ENCODE peak calls at places on chromosomes 2 and 18, in five cellular contexts. W, J, N, Y and A are unnamed samples.

GRCh38 chr2:148936857-148937450 is 61.9 kb downstream of the KIF5C start:
- DNase-seq in W (no peak), N (no peak), J (no peak), Y (no peak), A (no peak)

GRCh38 chr2:176137249-176137573 is 7.7 kb downstream of the HOXD8 start:
- DNase-seq in W (no peak), N (no peak), Y (no peak), J (no peak), A (no peak)

GRCh38 chr2:74425523-74425922 is 4.0 kb downstream of the WDR54 start:
- DNase-seq in W (no peak), N (peak), J (no peak), Y (no peak), A (no peak)

GRCh38 chr2:202720226-202720625 is 85.5 kb downstream of the FAM117B start:
- DNase-seq in Y (no peak), N (no peak), J (no peak), W (no peak), A (no peak)

GRCh38 chr18:41370740-41371623 is 584.1 kb upstream of the PIK3C3 start:
- DNase-seq in J (no peak), W (no peak), Y (no peak), N (no peak), A (no peak)

GRCh38 chr2:149826471-149827125 is 239.0 kb upstream of the MMADHC start:
- DNase-seq in Y (no peak), J (no peak), N (no peak), W (no peak), A (no peak)

GRCh38 chr2:240235149-240235803 is 94.8 kb upstream of the OTOS start:
- DNase-seq in Y (no peak), N (no peak), J (no peak), W (no peak), A (no peak)

GRCh38 chr18:79245517-79246001 is 150.2 kb upstream of the NFATC1 start:
- DNase-seq in J (peak), Y (no peak), W (no peak), N (no peak), A (no peak)

GRCh38 chr2:25417715-25418369 is 76.1 kb upstream of the DNMT3A start:
- DNase-seq in W (peak), Y (no peak), N (no peak), J (peak), A (peak)

GRCh38 chr2:10688921-10689807 is 611 bp downstream of the NOL10 start:
- DNase-seq in W (peak), Y (no peak), N (no peak), J (no peak), A (no peak)

GRCh38 chr2:46298522-46299351 is 1.5 kb downstream of the EPAS1 start:
- DNase-seq in N (no peak), J (no peak), Y (no peak), W (peak), A (no peak)

GRCh38 chr2:76491503-76491902 is 780.8 kb upstream of the GCFC2 start:
- DNase-seq in J (no peak), W (no peak), Y (no peak), N (no peak), A (no peak)

GRCh38 chr2:100878000-100878786 is 58.3 kb downstream of the NPAS2 start:
- DNase-seq in W (no peak), N (no peak), J (no peak), Y (no peak), A (no peak)

GRCh38 chr2:101754613-101755012 is 57.1 kb downstream of the MAP4K4 start:
- DNase-seq in Y (no peak), J (no peak), N (no peak), W (no peak), A (no peak)

GRCh38 chr2:226995625-226996041 is 159.8 kb downstream of the RHBDD1 start:
- DNase-seq in W (no peak), N (no peak), J (peak), Y (no peak), A (no peak)

GRCh38 chr2:226994775-226995174 is 158.9 kb downstream of the RHBDD1 start:
- DNase-seq in J (peak), N (peak), W (no peak), Y (no peak), A (no peak)

GRCh38 chr2:226991663-226992062 is 155.8 kb downstream of the RHBDD1 start:
- DNase-seq in Y (no peak), N (no peak), W (no peak), J (no peak), A (no peak)

GRCh38 chr2:226993171-226993570 is 157.3 kb downstream of the RHBDD1 start:
- DNase-seq in J (no peak), W (no peak), Y (no peak), N (no peak), A (no peak)
- TF ChIP-seq SRF in J (no peak), W (no peak), Y (no peak), N (no peak), A (no peak)

DNA sequence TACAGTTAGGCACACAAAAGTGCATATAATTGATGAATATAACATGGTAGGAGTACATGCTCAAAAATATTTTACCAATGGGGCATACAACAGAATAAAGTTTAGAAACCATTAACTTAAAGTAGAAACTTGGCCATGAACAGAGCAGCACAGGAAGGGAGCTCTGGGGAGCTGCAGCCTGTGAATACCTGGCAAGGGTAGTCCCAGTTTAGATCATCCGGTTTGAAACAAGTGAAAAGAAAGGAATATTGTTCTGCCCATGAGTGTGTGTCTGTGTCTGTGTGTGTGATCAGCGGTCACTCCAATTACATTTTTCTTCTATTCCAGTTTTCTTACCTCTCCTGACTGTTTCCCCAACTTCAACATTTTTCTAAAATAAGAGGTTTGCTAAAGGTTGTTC is 233.0 kb downstream of the ALK start:
- DNase-seq in W (no peak), Y (no peak), J (no peak), N (no peak), A (no peak)
- TF ChIP-seq SRF in W (no peak), Y (no peak), J (no peak), N (no peak), A (no peak)

DNA sequence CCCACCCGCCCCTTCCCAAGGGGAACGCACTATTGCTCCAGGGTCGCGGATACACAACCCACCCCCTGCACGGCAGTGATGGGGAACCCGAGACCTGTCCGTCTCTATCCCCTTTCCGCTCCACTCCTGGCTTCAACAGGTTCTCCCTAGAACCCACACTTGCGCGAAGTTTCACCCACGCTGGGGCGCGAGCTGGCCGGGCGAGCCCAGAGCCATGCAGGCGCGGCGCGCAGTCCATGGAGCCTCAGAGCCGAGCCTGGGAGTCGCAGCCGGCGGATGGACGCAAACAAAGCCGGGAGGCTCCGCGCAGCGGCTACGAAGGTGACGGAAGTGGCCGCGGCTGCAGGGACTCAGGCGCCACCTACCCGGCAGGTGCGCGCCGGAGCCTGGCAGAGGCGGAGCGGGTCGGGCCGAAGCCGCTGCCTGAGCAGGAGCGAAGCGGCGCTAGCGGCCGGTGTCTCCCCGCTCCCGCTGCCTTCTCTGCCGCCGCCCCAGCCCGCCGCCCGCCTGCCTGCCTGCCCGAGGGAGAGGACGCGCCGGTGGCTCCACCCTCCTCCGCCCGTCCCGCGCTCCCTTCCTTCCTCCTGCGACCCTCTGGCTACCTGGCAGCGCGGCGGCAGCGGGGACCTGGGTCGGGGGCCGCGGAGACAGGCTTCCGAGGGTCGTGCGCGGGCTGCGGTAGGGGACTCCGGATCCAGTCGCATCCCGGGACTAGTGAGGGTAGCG is 14.0 kb downstream of the ALPG start:
- DNase-seq in J (no peak), N (peak), Y (no peak), W (no peak), A (no peak)
- TF ChIP-seq SRF in J (no peak), N (no peak), Y (no peak), W (no peak), A (no peak)

GRCh38 chr2:70412294-70413075 is 110.6 kb upstream of the FAM136A start:
- DNase-seq in Y (no peak), J (no peak), W (no peak), N (no peak), A (no peak)
- TF ChIP-seq SRF in Y (no peak), J (no peak), W (no peak), N (no peak), A (no peak)

GRCh38 chr2:219722276-219722883 is 95.0 kb downstream of the SLC4A3 start:
- DNase-seq in W (no peak), Y (no peak), N (peak), J (peak), A (no peak)
- TF ChIP-seq SRF in W (no peak), Y (no peak), N (no peak), J (no peak), A (no peak)